ENCODE peak calls at places on chromosome 15, in six cellular contexts. One of them, this sample, is unnamed.

GRCh38 chr15:54644796-54645195 is 551.9 kb downstream of the RSL24D1 start:
- DNase-seq in RWPE1: no peak
- DNase-seq in stimulated activated CD8-positive, alpha-beta memory T cell treated with anti-CD3 and anti-CD28 coated beads, Interleukin-15, amount 100 ng/mL, for 1 hour: no peak
- DNase-seq in aorta: no peak
- DNase-seq in RKO: no peak
- DNase-seq in KG1: no peak
- DNase-seq in this sample: no peak

GRCh38 chr15:77905301-77905920 is 172.1 kb downstream of the TBC1D2B start:
- DNase-seq in RWPE1: no peak
- DNase-seq in stimulated activated CD8-positive, alpha-beta memory T cell treated with anti-CD3 and anti-CD28 coated beads, Interleukin-15, amount 100 ng/mL, for 1 hour: no peak
- DNase-seq in aorta: no peak
- DNase-seq in RKO: no peak
- DNase-seq in KG1: no peak
- DNase-seq in this sample: no peak

GRCh38 chr15:83733206-83733605 is 79.3 kb downstream of the ADAMTSL3 start:
- DNase-seq in RWPE1: peak; percentile 97
- DNase-seq in stimulated activated CD8-positive, alpha-beta memory T cell treated with anti-CD3 and anti-CD28 coated beads, Interleukin-15, amount 100 ng/mL, for 1 hour: no peak
- DNase-seq in aorta: no peak
- DNase-seq in RKO: no peak
- DNase-seq in KG1: no peak
- DNase-seq in this sample: no peak

GRCh38 chr15:74264081-74264501 is 28.0 kb downstream of the CCDC33 start:
- DNase-seq in RWPE1: no peak
- DNase-seq in stimulated activated CD8-positive, alpha-beta memory T cell treated with anti-CD3 and anti-CD28 coated beads, Interleukin-15, amount 100 ng/mL, for 1 hour: no peak
- DNase-seq in aorta: no peak
- DNase-seq in RKO: no peak
- DNase-seq in KG1: no peak
- DNase-seq in this sample: no peak

GRCh38 chr15:60343221-60343970 is 54.4 kb downstream of the ANXA2 start:
- DNase-seq in RWPE1: no peak
- DNase-seq in stimulated activated CD8-positive, alpha-beta memory T cell treated with anti-CD3 and anti-CD28 coated beads, Interleukin-15, amount 100 ng/mL, for 1 hour: no peak
- DNase-seq in aorta: no peak
- DNase-seq in RKO: no peak
- DNase-seq in KG1: no peak
- DNase-seq in this sample: no peak

GRCh38 chr15:63701365-63701764 is 104.2 kb downstream of the FBXL22 start:
- DNase-seq in RWPE1: no peak
- DNase-seq in stimulated activated CD8-positive, alpha-beta memory T cell treated with anti-CD3 and anti-CD28 coated beads, Interleukin-15, amount 100 ng/mL, for 1 hour: no peak
- DNase-seq in aorta: no peak
- DNase-seq in RKO: no peak
- DNase-seq in KG1: no peak
- DNase-seq in this sample: no peak

GRCh38 chr15:83322061-83322460 is 37.6 kb upstream of the BNC1 start:
- DNase-seq in RWPE1: peak; percentile 66
- DNase-seq in stimulated activated CD8-positive, alpha-beta memory T cell treated with anti-CD3 and anti-CD28 coated beads, Interleukin-15, amount 100 ng/mL, for 1 hour: no peak
- DNase-seq in aorta: no peak
- DNase-seq in RKO: no peak
- DNase-seq in KG1: no peak
- DNase-seq in this sample: no peak

GRCh38 chr15:101288905-101289513 is 6.0 kb downstream of the SNRPA1 start:
- DNase-seq in RWPE1: peak; percentile 59
- DNase-seq in stimulated activated CD8-positive, alpha-beta memory T cell treated with anti-CD3 and anti-CD28 coated beads, Interleukin-15, amount 100 ng/mL, for 1 hour: no peak
- DNase-seq in aorta: no peak
- DNase-seq in RKO: peak; percentile 74
- DNase-seq in KG1: peak; percentile 48
- DNase-seq in this sample: no peak

GRCh38 chr15:61832223-61832622 is 228.0 kb downstream of the VPS13C start:
- DNase-seq in RWPE1: no peak
- DNase-seq in stimulated activated CD8-positive, alpha-beta memory T cell treated with anti-CD3 and anti-CD28 coated beads, Interleukin-15, amount 100 ng/mL, for 1 hour: no peak
- DNase-seq in aorta: no peak
- DNase-seq in RKO: no peak
- DNase-seq in KG1: no peak
- DNase-seq in this sample: no peak

GRCh38 chr15:56205061-56205876 is 38.4 kb downstream of the RFX7 start:
- DNase-seq in RWPE1: peak; percentile 38
- DNase-seq in stimulated activated CD8-positive, alpha-beta memory T cell treated with anti-CD3 and anti-CD28 coated beads, Interleukin-15, amount 100 ng/mL, for 1 hour: no peak
- DNase-seq in aorta: no peak
- DNase-seq in RKO: no peak
- DNase-seq in KG1: no peak
- DNase-seq in this sample: no peak

GRCh38 chr15:74610302-74610951 is 5.2 kb upstream of the CLK3 start:
- DNase-seq in RWPE1: no peak
- DNase-seq in stimulated activated CD8-positive, alpha-beta memory T cell treated with anti-CD3 and anti-CD28 coated beads, Interleukin-15, amount 100 ng/mL, for 1 hour: no peak
- DNase-seq in aorta: no peak
- DNase-seq in RKO: no peak
- DNase-seq in KG1: no peak
- DNase-seq in this sample: no peak

GRCh38 chr15:85380860-85381535 is 595 bp downstream of the AKAP13 start:
- DNase-seq in RWPE1: peak; percentile 39
- DNase-seq in stimulated activated CD8-positive, alpha-beta memory T cell treated with anti-CD3 and anti-CD28 coated beads, Interleukin-15, amount 100 ng/mL, for 1 hour: peak; percentile 17
- DNase-seq in aorta: peak; percentile 64
- DNase-seq in RKO: peak; percentile 21
- DNase-seq in KG1: no peak
- DNase-seq in this sample: peak; percentile 63